ENCODE peak calls at places on chromosomes 16 and 17, in eight cellular contexts. R is CD4-positive, CD25-positive, alpha-beta regulatory T cell; W is spleen; V is SJSA1; D is MM.1S; I is aorta; K is H9; Y is mesenchymal stem cell. P is an unnamed sample.

GRCh38 chr16:10883004-10883403 is 6.0 kb downstream of the CIITA start:
- DNase-seq in R (no peak), W (no peak), V (no peak), D (no peak), I (peak), K (no peak), Y (no peak), P (peak)

GRCh38 chr17:66702106-66702936 is 132.6 kb upstream of the CACNG5 start:
- DNase-seq in R (no peak), W (no peak), V (no peak), D (no peak), I (no peak), K (no peak), Y (peak), P (peak)

GRCh38 chr16:27169511-27170071 is 33.7 kb upstream of the KDM8 start:
- DNase-seq in R (peak), W (no peak), V (no peak), D (peak), I (no peak), K (peak), Y (peak), P (peak)

GRCh38 chr16:31438414-31438813 is 4.2 kb downstream of the ZNF843 start:
- DNase-seq in R (no peak), W (no peak), V (no peak), D (no peak), I (no peak), K (no peak), Y (no peak), P (no peak)

GRCh38 chr16:65991149-65991701 is 375.3 kb upstream of the CDH5 start:
- DNase-seq in R (no peak), W (no peak), V (no peak), D (no peak), I (no peak), K (peak), Y (no peak), P (no peak)

GRCh38 chr16:66049865-66050264 is 316.6 kb upstream of the CDH5 start:
- DNase-seq in R (no peak), W (no peak), V (no peak), D (no peak), I (no peak), K (no peak), Y (no peak), P (no peak)

GRCh38 chr17:10421211-10421610 is 539 bp downstream of the MYH8 start:
- DNase-seq in R (no peak), W (no peak), V (no peak), D (no peak), I (no peak), K (no peak), Y (no peak), P (no peak)

GRCh38 chr16:10929853-10930754 is 12.2 kb downstream of the DEXI start:
- DNase-seq in R (no peak), W (peak), V (no peak), D (no peak), I (peak), K (no peak), Y (no peak), P (no peak)

GRCh38 chr17:20267459-20267842 is 199.9 kb downstream of the LGALS9B start:
- DNase-seq in R (no peak), W (no peak), V (peak), D (peak), I (no peak), K (no peak), Y (no peak), P (no peak)

GRCh38 chr17:29760279-29760721 is 137.6 kb upstream of the CORO6 start:
- DNase-seq in R (no peak), W (no peak), V (peak), D (peak), I (no peak), K (no peak), Y (peak), P (peak)

GRCh38 chr17:28807925-28808641 is 34.5 kb downstream of the FAM222B start:
- DNase-seq in R (no peak), W (no peak), V (peak), D (no peak), I (no peak), K (no peak), Y (peak), P (peak)

GRCh38 chr17:80509311-80509710 is 32.9 kb upstream of the NPTX1 start:
- DNase-seq in R (no peak), W (no peak), V (no peak), D (no peak), I (no peak), K (no peak), Y (no peak), P (no peak)
- H3K27ac ChIP-seq in R (no peak), W (no peak), V (no peak), D (no peak), I (no peak), K (no peak), Y (no peak), P (no peak)

GRCh38 chr16:22618842-22619241 is 108.2 kb downstream of the NPIPB5 start:
- DNase-seq in R (no peak), W (no peak), V (no peak), D (no peak), I (no peak), K (no peak), Y (no peak), P (no peak)

DNA sequence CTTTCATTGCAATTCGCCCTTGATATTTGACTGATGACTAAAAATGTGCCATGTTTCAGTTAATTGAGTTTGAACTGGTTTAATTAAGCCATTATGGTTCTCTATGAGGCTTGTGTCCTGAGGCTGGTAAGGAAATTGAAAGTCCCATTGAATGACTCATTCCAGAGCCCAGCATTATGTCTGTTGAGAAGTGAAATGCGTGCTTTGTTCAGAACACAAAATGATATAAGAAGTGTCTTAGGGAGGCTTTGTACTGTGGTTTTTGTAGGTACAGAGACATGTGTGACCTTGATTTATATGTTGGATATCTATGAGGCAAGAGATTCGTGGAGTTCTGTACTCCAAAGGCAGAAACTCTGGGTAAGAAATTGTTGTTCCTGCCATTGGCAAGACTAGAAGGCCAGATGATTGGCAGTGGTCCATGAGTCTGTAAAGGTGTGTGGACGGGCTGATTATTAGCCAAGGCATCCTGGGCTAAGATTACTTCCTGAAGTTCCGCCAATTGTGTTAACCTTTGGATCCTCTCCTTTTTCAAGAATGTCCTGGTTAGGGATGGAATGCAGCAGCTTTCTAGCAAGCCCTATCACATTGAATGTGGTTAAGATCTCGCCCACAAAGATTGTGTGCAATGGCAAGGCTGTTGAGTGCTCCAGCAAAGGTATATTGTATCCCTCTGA is 103.7 kb downstream of the NPIPB5 start:
- DNase-seq in R (no peak), W (no peak), V (no peak), D (no peak), I (no peak), K (no peak), Y (no peak), P (peak)
- H3K27ac ChIP-seq in R (no peak), W (no peak), V (no peak), D (no peak), I (no peak), K (no peak), Y (no peak), P (no peak)

GRCh38 chr17:70204431-70204830 is 35.1 kb downstream of the KCNJ2 start:
- DNase-seq in R (no peak), W (no peak), V (no peak), D (no peak), I (no peak), K (no peak), Y (no peak), P (no peak)
- H3K27ac ChIP-seq in R (no peak), W (peak), V (no peak), D (no peak), I (no peak), K (no peak), Y (no peak), P (no peak)

DNA sequence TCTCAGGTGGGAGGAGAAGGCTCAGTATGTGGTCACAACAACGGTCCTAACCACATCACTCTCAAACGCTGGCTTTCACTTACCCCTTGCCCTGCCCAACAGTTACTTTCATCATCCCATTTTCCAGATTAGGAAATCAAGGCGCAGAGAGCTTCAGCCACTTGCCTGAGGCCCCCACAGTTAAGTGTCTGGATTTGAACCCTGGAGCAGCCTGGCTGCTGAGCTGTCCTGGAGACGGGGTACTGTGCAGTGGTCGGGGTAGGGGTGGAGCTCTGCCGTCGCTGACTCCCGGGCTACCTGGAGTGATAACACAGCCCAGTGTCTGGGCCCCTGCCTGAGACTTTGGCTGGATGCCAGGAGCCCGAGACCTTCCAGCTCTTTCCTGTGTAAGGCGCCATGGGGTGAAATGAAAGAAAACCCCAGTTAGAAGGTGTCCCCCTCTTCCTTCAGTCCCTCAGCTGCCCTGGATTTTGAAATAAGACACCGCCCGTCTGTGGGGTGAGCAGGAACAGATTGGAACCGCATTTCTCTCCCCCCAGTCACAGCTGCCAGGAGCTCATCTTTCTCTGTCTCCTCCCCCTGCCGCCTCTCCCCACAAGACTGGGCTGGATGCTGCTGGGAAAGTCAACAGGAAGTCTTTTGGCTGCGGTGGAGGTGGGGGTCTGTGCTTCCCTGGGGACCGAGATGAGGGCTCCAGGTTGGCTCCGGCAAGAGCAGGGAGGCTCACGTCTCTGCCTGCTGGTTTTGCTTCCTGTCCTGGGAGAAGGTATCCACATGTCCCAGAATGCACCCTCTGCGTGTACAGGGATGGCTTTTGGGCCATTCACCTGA is 280.2 kb downstream of the SEC14L1 start:
- DNase-seq in R (no peak), W (no peak), V (peak), D (no peak), I (no peak), K (peak), Y (peak), P (no peak)
- H3K27ac ChIP-seq in R (peak), W (peak), V (no peak), D (no peak), I (no peak), K (peak), Y (peak), P (peak)

GRCh38 chr17:15509095-15509494 is 41.7 kb upstream of the CDRT4 start:
- DNase-seq in R (no peak), W (no peak), V (no peak), D (no peak), I (no peak), K (no peak), Y (no peak), P (no peak)

GRCh38 chr17:15511142-15511541 is 43.7 kb upstream of the CDRT4 start:
- DNase-seq in R (no peak), W (no peak), V (no peak), D (no peak), I (no peak), K (no peak), Y (no peak), P (peak)

GRCh38 chr17:15512310-15512709 is 44.9 kb upstream of the CDRT4 start:
- DNase-seq in R (no peak), W (no peak), V (no peak), D (no peak), I (no peak), K (no peak), Y (no peak), P (no peak)

GRCh38 chr17:15508466-15508865 is 41.0 kb upstream of the CDRT4 start:
- DNase-seq in R (no peak), W (no peak), V (no peak), D (no peak), I (no peak), K (no peak), Y (no peak), P (no peak)

DNA sequence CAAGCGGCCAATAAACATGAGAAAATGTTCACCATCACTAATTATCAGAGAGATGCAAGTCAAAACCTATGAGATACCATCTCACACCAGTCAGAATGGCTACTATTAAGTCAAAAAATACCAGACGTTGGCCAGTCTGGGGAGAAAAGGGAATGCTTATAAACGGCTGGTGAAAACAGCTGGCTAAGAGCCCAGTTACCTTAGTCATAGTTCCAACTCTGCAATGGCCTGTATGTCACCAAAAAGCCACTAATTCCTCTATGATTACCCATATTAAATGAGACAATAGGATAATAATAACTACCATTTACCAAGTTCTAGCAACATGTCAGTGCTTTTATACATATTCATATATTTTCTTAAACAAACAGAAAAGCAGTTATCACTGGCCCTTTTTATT is 42.9 kb upstream of the CDRT4 start:
- DNase-seq in R (no peak), W (no peak), V (peak), D (no peak), I (no peak), K (no peak), Y (peak), P (peak)
- H3K27ac ChIP-seq in R (no peak), W (no peak), V (no peak), D (no peak), I (peak), K (no peak), Y (no peak), P (no peak)

GRCh38 chr17:35376245-35376644 is 2.8 kb upstream of the SLFN11 start:
- DNase-seq in R (no peak), W (no peak), V (no peak), D (no peak), I (no peak), K (no peak), Y (no peak), P (peak)
- H3K27ac ChIP-seq in R (peak), W (peak), V (no peak), D (peak), I (no peak), K (no peak), Y (no peak), P (no peak)

P was measured in PC-3.